ENCODE peak calls at places on chromosomes 16 and 17, in eight cellular contexts. One of them, this sample, is unnamed.

GRCh38 chr16:50303041-50303604 is 36.8 kb downstream of the ADCY7 start:
- DNase-seq in fibroblast of lung: peak
- DNase-seq in stomach: no peak
- DNase-seq in tibial artery: peak
- DNase-seq in thoracic aorta: no peak
- DNase-seq in cardiac muscle cell: no peak
- DNase-seq in adrenal gland: no peak
- DNase-seq in mammary epithelial cell: no peak
- DNase-seq in this sample: no peak

GRCh38 chr16:26791166-26791565 is 275.6 kb upstream of the C16orf82 start:
- DNase-seq in fibroblast of lung: no peak
- DNase-seq in stomach: no peak
- DNase-seq in tibial artery: no peak
- DNase-seq in thoracic aorta: no peak
- DNase-seq in cardiac muscle cell: no peak
- DNase-seq in adrenal gland: no peak
- DNase-seq in mammary epithelial cell: no peak
- DNase-seq in this sample: no peak

GRCh38 chr16:29925173-29925804 is 737 bp downstream of the KCTD13 start:
- DNase-seq in fibroblast of lung: peak
- DNase-seq in stomach: no peak
- DNase-seq in tibial artery: no peak
- DNase-seq in thoracic aorta: no peak
- DNase-seq in cardiac muscle cell: no peak
- DNase-seq in adrenal gland: no peak
- DNase-seq in mammary epithelial cell: no peak
- DNase-seq in this sample: no peak

GRCh38 chr17:69069289-69069688 is 8.6 kb upstream of the ABCA9 start:
- DNase-seq in fibroblast of lung: no peak
- DNase-seq in stomach: no peak
- DNase-seq in tibial artery: no peak
- DNase-seq in thoracic aorta: no peak
- DNase-seq in cardiac muscle cell: no peak
- DNase-seq in adrenal gland: no peak
- DNase-seq in mammary epithelial cell: no peak
- DNase-seq in this sample: no peak

GRCh38 chr16:86618431-86619262 is 40.3 kb downstream of the FOXL1 start:
- DNase-seq in fibroblast of lung: no peak
- DNase-seq in stomach: no peak
- DNase-seq in tibial artery: no peak
- DNase-seq in thoracic aorta: no peak
- DNase-seq in cardiac muscle cell: no peak
- DNase-seq in adrenal gland: no peak
- DNase-seq in mammary epithelial cell: no peak
- DNase-seq in this sample: no peak

GRCh38 chr17:54749157-54749556 is 151.5 kb upstream of the TOM1L1 start:
- DNase-seq in fibroblast of lung: no peak
- DNase-seq in stomach: no peak
- DNase-seq in tibial artery: no peak
- DNase-seq in thoracic aorta: no peak
- DNase-seq in cardiac muscle cell: no peak
- DNase-seq in adrenal gland: no peak
- DNase-seq in mammary epithelial cell: no peak
- DNase-seq in this sample: no peak

GRCh38 chr16:4358831-4359561 is 7.9 kb upstream of the PAM16 start:
- DNase-seq in fibroblast of lung: no peak
- DNase-seq in stomach: peak
- DNase-seq in tibial artery: no peak
- DNase-seq in thoracic aorta: no peak
- DNase-seq in cardiac muscle cell: peak
- DNase-seq in adrenal gland: peak
- DNase-seq in mammary epithelial cell: no peak
- DNase-seq in this sample: peak

GRCh38 chr16:31094088-31094423 is 541 bp downstream of the VKORC1 start:
- DNase-seq in fibroblast of lung: peak
- DNase-seq in stomach: no peak
- DNase-seq in tibial artery: peak
- DNase-seq in thoracic aorta: no peak
- DNase-seq in cardiac muscle cell: peak
- DNase-seq in adrenal gland: peak
- DNase-seq in mammary epithelial cell: peak
- DNase-seq in this sample: peak

GRCh38 chr17:17398188-17398927 is 78.4 kb upstream of the MED9 start:
- DNase-seq in fibroblast of lung: peak
- DNase-seq in stomach: no peak
- DNase-seq in tibial artery: peak
- DNase-seq in thoracic aorta: no peak
- DNase-seq in cardiac muscle cell: no peak
- DNase-seq in adrenal gland: no peak
- DNase-seq in mammary epithelial cell: no peak
- DNase-seq in this sample: peak

GRCh38 chr16:87012954-87013938 is 303.9 kb downstream of the C16orf95 start:
- DNase-seq in fibroblast of lung: no peak
- DNase-seq in stomach: no peak
- DNase-seq in tibial artery: no peak
- DNase-seq in thoracic aorta: no peak
- DNase-seq in cardiac muscle cell: peak
- DNase-seq in adrenal gland: no peak
- DNase-seq in mammary epithelial cell: no peak
- DNase-seq in this sample: no peak

GRCh38 chr17:45410144-45411091 is 22.3 kb downstream of the ARHGAP27 start:
- DNase-seq in fibroblast of lung: no peak
- DNase-seq in stomach: no peak
- DNase-seq in tibial artery: peak
- DNase-seq in thoracic aorta: no peak
- DNase-seq in cardiac muscle cell: no peak
- DNase-seq in adrenal gland: peak
- DNase-seq in mammary epithelial cell: no peak
- DNase-seq in this sample: peak

GRCh38 chr17:883586-883962 is 96.0 kb downstream of the NXN start:
- DNase-seq in fibroblast of lung: no peak
- DNase-seq in stomach: no peak
- DNase-seq in tibial artery: no peak
- DNase-seq in thoracic aorta: no peak
- DNase-seq in cardiac muscle cell: no peak
- DNase-seq in adrenal gland: no peak
- DNase-seq in mammary epithelial cell: no peak
- DNase-seq in this sample: no peak
- H3K27ac ChIP-seq in fibroblast of lung: no peak
- H3K27ac ChIP-seq in stomach: peak
- H3K27ac ChIP-seq in tibial artery: peak
- H3K27ac ChIP-seq in thoracic aorta: peak
- H3K27ac ChIP-seq in cardiac muscle cell: peak
- H3K27ac ChIP-seq in adrenal gland: no peak
- H3K27ac ChIP-seq in mammary epithelial cell: peak
- H3K27ac ChIP-seq in this sample: peak

GRCh38 chr16:79296491-79296890 is 304.0 kb downstream of the MAF start:
- DNase-seq in fibroblast of lung: no peak
- DNase-seq in stomach: no peak
- DNase-seq in tibial artery: no peak
- DNase-seq in thoracic aorta: no peak
- DNase-seq in cardiac muscle cell: no peak
- DNase-seq in adrenal gland: no peak
- DNase-seq in mammary epithelial cell: no peak
- DNase-seq in this sample: no peak
- H3K27ac ChIP-seq in fibroblast of lung: no peak
- H3K27ac ChIP-seq in stomach: no peak
- H3K27ac ChIP-seq in tibial artery: no peak
- H3K27ac ChIP-seq in thoracic aorta: no peak
- H3K27ac ChIP-seq in cardiac muscle cell: no peak
- H3K27ac ChIP-seq in adrenal gland: no peak
- H3K27ac ChIP-seq in mammary epithelial cell: no peak
- H3K27ac ChIP-seq in this sample: no peak

DNA sequence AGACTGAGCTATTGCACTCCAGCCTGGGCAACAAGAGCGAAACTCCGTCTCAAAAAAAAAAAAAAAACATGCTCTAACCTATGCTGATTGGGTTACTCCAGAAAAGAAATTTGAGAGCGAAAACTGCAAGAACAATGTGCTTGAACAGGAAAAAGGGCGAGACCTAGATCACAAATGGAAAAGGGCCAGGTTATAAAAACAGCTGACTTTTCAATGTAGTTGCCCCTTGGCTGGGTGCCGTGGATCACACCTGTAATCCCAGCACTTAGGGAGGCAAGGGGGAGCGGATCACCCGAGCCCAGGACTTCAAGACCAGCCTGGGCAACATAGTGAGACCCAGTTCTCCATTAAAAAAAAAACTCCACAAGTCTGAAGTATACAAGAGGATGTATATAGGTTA is 48.8 kb downstream of the MRM3 start:
- DNase-seq in fibroblast of lung: no peak
- DNase-seq in stomach: no peak
- DNase-seq in tibial artery: no peak
- DNase-seq in thoracic aorta: no peak
- DNase-seq in cardiac muscle cell: no peak
- DNase-seq in adrenal gland: no peak
- DNase-seq in mammary epithelial cell: no peak
- DNase-seq in this sample: no peak
- H3K27ac ChIP-seq in fibroblast of lung: no peak
- H3K27ac ChIP-seq in stomach: no peak
- H3K27ac ChIP-seq in tibial artery: no peak
- H3K27ac ChIP-seq in thoracic aorta: no peak
- H3K27ac ChIP-seq in cardiac muscle cell: no peak
- H3K27ac ChIP-seq in adrenal gland: no peak
- H3K27ac ChIP-seq in mammary epithelial cell: no peak
- H3K27ac ChIP-seq in this sample: no peak

DNA sequence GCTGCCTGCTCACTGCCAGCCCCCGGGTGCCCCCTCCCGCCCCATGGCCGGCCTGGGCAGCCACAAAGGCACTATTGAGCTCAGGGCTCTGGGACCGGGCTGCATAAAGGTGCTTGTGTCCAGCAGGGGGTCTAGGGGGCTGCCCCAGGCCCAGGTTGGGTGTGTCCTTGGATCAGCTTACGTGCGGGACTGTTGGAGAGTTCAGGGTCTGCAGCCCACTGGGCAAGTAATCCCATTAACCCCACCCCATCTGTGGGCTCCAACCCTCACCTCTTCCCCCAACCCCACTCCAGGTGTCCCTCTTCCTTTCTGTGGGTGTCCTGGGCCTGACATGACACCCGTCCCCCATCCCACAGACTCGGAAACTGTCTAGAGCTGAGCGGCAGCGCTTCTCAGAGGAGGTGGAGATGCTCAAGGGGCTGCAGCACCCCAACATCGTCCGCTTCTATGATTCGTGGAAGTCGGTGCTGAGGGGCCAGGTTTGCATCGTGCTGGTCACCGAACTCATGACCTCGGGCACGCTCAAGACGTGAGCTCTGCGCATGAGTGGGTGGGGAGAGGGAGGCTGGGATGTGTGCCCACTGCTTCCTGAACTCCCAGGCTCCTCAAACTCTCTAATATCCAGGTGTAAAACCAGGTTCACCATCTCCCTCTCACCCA is 2.1 kb downstream of the WNK4 start:
- DNase-seq in fibroblast of lung: no peak
- DNase-seq in stomach: no peak
- DNase-seq in tibial artery: no peak
- DNase-seq in thoracic aorta: no peak
- DNase-seq in cardiac muscle cell: no peak
- DNase-seq in adrenal gland: no peak
- DNase-seq in mammary epithelial cell: no peak
- DNase-seq in this sample: no peak
- H3K27ac ChIP-seq in fibroblast of lung: no peak
- H3K27ac ChIP-seq in stomach: no peak
- H3K27ac ChIP-seq in tibial artery: no peak
- H3K27ac ChIP-seq in thoracic aorta: no peak
- H3K27ac ChIP-seq in cardiac muscle cell: no peak
- H3K27ac ChIP-seq in adrenal gland: no peak
- H3K27ac ChIP-seq in mammary epithelial cell: no peak
- H3K27ac ChIP-seq in this sample: no peak

DNA sequence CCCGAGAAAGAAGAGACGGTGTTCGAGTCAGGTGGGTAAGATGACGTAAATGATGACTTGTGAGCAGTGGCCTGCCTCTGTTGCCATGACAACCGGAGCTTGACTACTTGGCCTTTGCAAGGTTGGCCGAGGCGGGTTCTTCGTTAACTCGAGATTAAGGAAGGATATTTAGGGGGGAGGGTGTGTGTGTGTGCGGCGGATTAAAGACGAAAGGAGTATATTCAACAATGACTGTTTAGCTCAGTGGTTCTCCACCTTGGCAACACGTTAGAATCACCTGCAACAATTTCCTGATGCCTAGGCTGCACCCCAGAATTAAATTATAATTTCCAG is 398 bp upstream of the WIPF2 start:
- DNase-seq in fibroblast of lung: peak
- DNase-seq in stomach: peak
- DNase-seq in tibial artery: peak
- DNase-seq in thoracic aorta: peak
- DNase-seq in cardiac muscle cell: peak
- DNase-seq in adrenal gland: peak
- DNase-seq in mammary epithelial cell: peak
- DNase-seq in this sample: peak
- H3K27ac ChIP-seq in fibroblast of lung: peak
- H3K27ac ChIP-seq in stomach: peak
- H3K27ac ChIP-seq in tibial artery: peak
- H3K27ac ChIP-seq in thoracic aorta: peak
- H3K27ac ChIP-seq in cardiac muscle cell: peak
- H3K27ac ChIP-seq in adrenal gland: peak
- H3K27ac ChIP-seq in mammary epithelial cell: peak
- H3K27ac ChIP-seq in this sample: peak

GRCh38 chr16:48448799-48449481 is 63.7 kb upstream of the SIAH1 start:
- DNase-seq in fibroblast of lung: no peak
- DNase-seq in stomach: no peak
- DNase-seq in tibial artery: no peak
- DNase-seq in thoracic aorta: no peak
- DNase-seq in cardiac muscle cell: no peak
- DNase-seq in adrenal gland: no peak
- DNase-seq in mammary epithelial cell: peak
- DNase-seq in this sample: no peak
- H3K27ac ChIP-seq in fibroblast of lung: no peak
- H3K27ac ChIP-seq in stomach: no peak
- H3K27ac ChIP-seq in tibial artery: no peak
- H3K27ac ChIP-seq in thoracic aorta: no peak
- H3K27ac ChIP-seq in cardiac muscle cell: no peak
- H3K27ac ChIP-seq in adrenal gland: no peak
- H3K27ac ChIP-seq in mammary epithelial cell: no peak
- H3K27ac ChIP-seq in this sample: no peak

GRCh38 chr16:81587626-81588160 is 143.1 kb downstream of the CMIP start:
- DNase-seq in fibroblast of lung: peak
- DNase-seq in stomach: no peak
- DNase-seq in tibial artery: no peak
- DNase-seq in thoracic aorta: no peak
- DNase-seq in cardiac muscle cell: no peak
- DNase-seq in adrenal gland: no peak
- DNase-seq in mammary epithelial cell: no peak
- DNase-seq in this sample: no peak
- H3K27ac ChIP-seq in fibroblast of lung: no peak
- H3K27ac ChIP-seq in stomach: no peak
- H3K27ac ChIP-seq in tibial artery: no peak
- H3K27ac ChIP-seq in thoracic aorta: no peak
- H3K27ac ChIP-seq in cardiac muscle cell: no peak
- H3K27ac ChIP-seq in adrenal gland: no peak
- H3K27ac ChIP-seq in mammary epithelial cell: no peak
- H3K27ac ChIP-seq in this sample: no peak

GRCh38 chr17:82560802-82561428 is 41.4 kb downstream of the FOXK2 start:
- DNase-seq in fibroblast of lung: no peak
- DNase-seq in stomach: no peak
- DNase-seq in tibial artery: no peak
- DNase-seq in thoracic aorta: no peak
- DNase-seq in cardiac muscle cell: no peak
- DNase-seq in adrenal gland: no peak
- DNase-seq in mammary epithelial cell: no peak
- DNase-seq in this sample: no peak
- H3K27ac ChIP-seq in fibroblast of lung: no peak
- H3K27ac ChIP-seq in stomach: no peak
- H3K27ac ChIP-seq in tibial artery: no peak
- H3K27ac ChIP-seq in thoracic aorta: no peak
- H3K27ac ChIP-seq in cardiac muscle cell: no peak
- H3K27ac ChIP-seq in adrenal gland: no peak
- H3K27ac ChIP-seq in mammary epithelial cell: no peak
- H3K27ac ChIP-seq in this sample: no peak